ENCODE peak calls at places on chromosomes 13 and 19, in five cellular contexts. E is Daoy, I is aorta, Q is AG10803, H is nephron progenitor cell. F is an unnamed sample.

GRCh38 chr13:73717632-73718031 is 416.6 kb downstream of the KLF12 start:
- DNase-seq in E (peak), I (no peak), Q (no peak), H (no peak), F (no peak)

GRCh38 chr19:6103217-6103644 is 7.1 kb downstream of the RFX2 start:
- DNase-seq in E (peak), I (peak), Q (peak), H (no peak), F (peak)

GRCh38 chr13:105202384-105202783 is 1333.1 kb downstream of the EFNB2 start:
- DNase-seq in E (no peak), I (no peak), Q (no peak), H (peak), F (no peak)

GRCh38 chr19:4567584-4568071 is 8.1 kb upstream of the SEMA6B start:
- DNase-seq in E (peak), I (peak), Q (peak), H (peak), F (peak)

GRCh38 chr13:58318495-58319167 is 687.1 kb downstream of the PCDH17 start:
- DNase-seq in E (no peak), I (no peak), Q (no peak), H (no peak), F (no peak)

GRCh38 chr13:79423801-79424642 is 18.0 kb upstream of the RBM26 start:
- DNase-seq in E (no peak), I (no peak), Q (peak), H (no peak), F (no peak)

GRCh38 chr13:34128661-34129060 is 310.7 kb downstream of the RFC3 start:
- DNase-seq in E (no peak), I (no peak), Q (peak), H (no peak), F (no peak)

GRCh38 chr13:24386816-24387708 is 77.7 kb downstream of the C1QTNF9 start:
- DNase-seq in E (no peak), I (no peak), Q (no peak), H (no peak), F (no peak)

GRCh38 chr13:111060237-111060919 is 54.7 kb upstream of the ARHGEF7 start:
- DNase-seq in E (no peak), I (no peak), Q (no peak), H (no peak), F (no peak)